ENCODE peak calls at places on chromosome 4, in nine cellular contexts. K is stromal cell of bone marrow; O is epithelial cell of esophagus; E is stimulated activated naive B cell treated with anti-CD40 and anti-IgM and Interleukin-4, amounts not matched to agents 10 μg/mL and 1 μg/mL and 100 μg/mL, for 72 hours; S is B cell; Y is heart left ventricle; D is AML-193; N is neuronal stem cell; A is sigmoid colon. V is an unnamed sample.

GRCh38 chr4:186979966-186980745 is 256.5 kb upstream of the FAT1 start:
- DNase-seq in K (peak), O (no peak), E (no peak), S (no peak), Y (no peak), D (no peak), N (no peak), A (no peak), V (no peak)

GRCh38 chr4:121339307-121339706 is 41.5 kb downstream of the QRFPR start:
- DNase-seq in K (no peak), O (peak), E (no peak), S (no peak), Y (no peak), D (no peak), N (no peak), A (no peak), V (no peak)

GRCh38 chr4:63788271-63788670 is 621.0 kb downstream of the TECRL start:
- DNase-seq in K (no peak), O (no peak), E (no peak), S (no peak), Y (no peak), D (no peak), N (no peak), A (no peak), V (no peak)

GRCh38 chr4:8085491-8086479 is 72.8 kb downstream of the ABLIM2 start:
- DNase-seq in K (no peak), O (no peak), E (no peak), S (no peak), Y (no peak), D (no peak), N (no peak), A (no peak), V (no peak)

GRCh38 chr4:86233681-86234080 is 126.2 kb downstream of the MAPK10 start:
- DNase-seq in K (no peak), O (peak), E (no peak), S (no peak), Y (no peak), D (no peak), N (no peak), A (no peak), V (no peak)

GRCh38 chr4:82371398-82371972 is 2.3 kb downstream of the HNRNPD start:
- DNase-seq in K (no peak), O (peak), E (no peak), S (no peak), Y (no peak), D (no peak), N (no peak), A (no peak), V (no peak)

GRCh38 chr4:98491862-98492554 is 166.4 kb downstream of the TSPAN5 start:
- DNase-seq in K (no peak), O (no peak), E (no peak), S (no peak), Y (no peak), D (no peak), N (no peak), A (no peak), V (no peak)

GRCh38 chr4:162443510-162443909 is 279.7 kb upstream of the FSTL5 start:
- DNase-seq in K (no peak), O (no peak), E (no peak), S (no peak), Y (no peak), D (no peak), N (no peak), A (no peak), V (no peak)